ENCODE peak calls at places on chromosome 16, in eight cellular contexts. T is lower leg skin, R is psoas muscle, M is glutamatergic neuron, Z is brain microvascular endothelial cell, I is HFF-Myc, D is neural progenitor cell, C is nephron progenitor cell. X is an unnamed sample.

GRCh38 chr16:5377280-5377898 is 279.8 kb upstream of the EEF2KMT start:
- DNase-seq in I (no peak), C (no peak), M (no peak), D (no peak), Z (no peak), T (no peak), R (no peak), X (no peak)

GRCh38 chr16:48632137-48632774 is 22.3 kb upstream of the N4BP1 start:
- DNase-seq in C (no peak), I (no peak), M (no peak), R (no peak), D (no peak), T (peak; percentile 40), Z (no peak), X (no peak)

GRCh38 chr16:25988089-25988488 is 296.3 kb downstream of the HS3ST4 start:
- DNase-seq in R (no peak), D (no peak), I (no peak), T (no peak), Z (no peak), M (no peak), C (no peak), X (no peak)

GRCh38 chr16:23952128-23953041 is 116.6 kb downstream of the PRKCB start:
- DNase-seq in Z (peak; percentile 14), T (peak; percentile 68), R (no peak), D (peak; percentile 64), I (no peak), C (no peak), M (no peak), X (no peak)

GRCh38 chr16:83015871-83016270 is 389.1 kb downstream of the CDH13 start:
- DNase-seq in R (no peak), M (no peak), C (no peak), I (no peak), T (peak; percentile 21), Z (no peak), D (no peak), X (no peak)

GRCh38 chr16:85138825-85139627 is 26.8 kb upstream of the CIBAR2 start:
- DNase-seq in I (no peak), M (no peak), T (no peak), Z (no peak), D (no peak), C (no peak), R (no peak), X (no peak)

GRCh38 chr16:28326881-28327610 is 34.7 kb downstream of the SBK1 start:
- DNase-seq in C (peak; percentile 77), D (peak; percentile 81), T (peak; percentile 84), M (peak; percentile 89), Z (peak; percentile 36), I (no peak), R (no peak), X (peak; percentile 52)

GRCh38 chr16:78230832-78231231 is 131.4 kb downstream of the WWOX start:
- DNase-seq in I (no peak), Z (no peak), M (no peak), R (no peak), D (no peak), T (no peak), C (no peak), X (peak; percentile 41)

GRCh38 chr16:56241596-56241995 is 50.3 kb downstream of the GNAO1 start:
- DNase-seq in Z (no peak), I (no peak), C (no peak), D (no peak), M (no peak), T (no peak), R (no peak), X (no peak)

DNA sequence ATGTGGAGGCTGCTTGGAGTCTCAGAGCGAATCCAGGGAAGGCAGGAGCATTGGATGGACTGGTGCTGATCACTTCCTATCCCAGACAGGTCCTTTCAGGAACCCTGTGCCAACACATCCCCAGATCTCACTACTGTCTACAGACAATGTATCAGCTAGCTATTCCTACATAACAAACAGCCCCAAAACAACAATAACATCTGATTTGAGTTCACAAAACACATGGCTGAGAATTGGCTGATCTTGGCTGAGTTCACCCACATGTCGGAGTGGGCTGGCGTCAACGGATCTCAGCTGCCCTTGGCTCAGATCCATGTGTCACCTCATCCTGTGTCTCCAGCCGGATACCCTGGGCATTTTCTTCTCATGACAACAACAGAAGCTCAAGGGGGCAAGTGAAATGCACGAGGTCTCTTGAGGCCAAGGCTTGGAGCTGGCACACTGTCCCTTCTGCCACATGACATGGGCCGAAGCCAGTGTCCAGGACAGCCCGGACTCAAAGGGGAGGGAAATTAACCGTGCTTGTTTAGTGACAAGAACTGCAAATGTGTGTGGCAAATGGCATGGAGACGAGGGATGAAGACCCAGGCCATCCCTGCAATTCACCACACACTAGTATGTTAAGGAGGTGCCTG is 18.7 kb downstream of the SNX20 start:
- DNase-seq in M (no peak), C (no peak), I (no peak), D (no peak), R (no peak), T (no peak), Z (no peak), X (no peak)
- TF ChIP-seq CTCF in M (no peak), C (no peak), I (no peak), D (no peak), R (no peak), T (no peak), Z (no peak), X (no peak)

GRCh38 chr16:69483611-69484010 is 59.2 kb downstream of the CYB5B start:
- DNase-seq in I (no peak), C (no peak), D (peak; percentile 80), M (no peak), T (peak; percentile 67), Z (no peak), R (no peak), X (no peak)
- TF ChIP-seq CTCF in I (no peak), C (no peak), D (no peak), M (no peak), T (no peak), Z (no peak), R (no peak), X (no peak)

GRCh38 chr16:31507929-31508705 is at the start of gene RUSF1:
- DNase-seq in R (peak; percentile 92), Z (peak; percentile 85), M (peak; percentile 93), C (peak; percentile 92), T (peak; percentile 98), D (peak; percentile 97), I (no peak), X (peak; percentile 92)
- TF ChIP-seq CTCF in R (no peak), Z (no peak), M (no peak), C (no peak), T (no peak), D (no peak), I (no peak), X (no peak)

GRCh38 chr16:1486551-1487390 is 2.0 kb downstream of the PTX4 start:
- DNase-seq in Z (no peak), M (no peak), D (no peak), R (no peak), I (no peak), T (no peak), C (no peak), X (no peak)
- TF ChIP-seq CTCF in Z (no peak), M (no peak), D (no peak), R (no peak), I (no peak), T (no peak), C (no peak), X (no peak)